ENCODE peak calls at places on chromosomes 13 and 19, in six cellular contexts. U is HT1080, S is anterior cingulate cortex, L is lower leg skin, A is midbrain, V is GM04503. X is an unnamed sample.

GRCh38 chr13:24458736-24459135 is 53.8 kb downstream of the PARP4 start:
- DNase-seq in L (no peak), A (no peak), U (no peak), V (no peak), S (no peak), X (no peak)

GRCh38 chr13:101492251-101492910 is 39.9 kb downstream of the ITGBL1 start:
- DNase-seq in U (no peak), L (no peak), A (no peak), S (no peak), V (no peak), X (no peak)

GRCh38 chr13:46679369-46680180 is 117.4 kb downstream of the ESD start:
- DNase-seq in A (no peak), U (peak), L (no peak), S (no peak), V (peak), X (no peak)

GRCh38 chr13:78609464-78610205 is 6.3 kb upstream of the POU4F1 start:
- DNase-seq in A (no peak), U (no peak), S (no peak), V (no peak), L (no peak), X (no peak)

GRCh38 chr13:20824762-20825161 is 51.0 kb upstream of the EEF1AKMT1 start:
- DNase-seq in S (no peak), A (no peak), L (no peak), U (no peak), V (peak), X (no peak)

GRCh38 chr19:11246941-11247340 is 7.5 kb downstream of the ANGPTL8 start:
- DNase-seq in A (no peak), L (no peak), U (no peak), S (no peak), V (no peak), X (no peak)

GRCh38 chr13:113628291-113629270 is 29.4 kb downstream of the ATP4B start:
- DNase-seq in L (no peak), V (no peak), S (no peak), U (no peak), A (no peak), X (no peak)

GRCh38 chr19:51689751-51690358 is 3.3 kb upstream of the SPACA6 start:
- DNase-seq in A (peak), V (no peak), U (no peak), S (peak), L (peak), X (no peak)

GRCh38 chr13:94713556-94714182 is 1.3 kb upstream of the SOX21 start:
- DNase-seq in L (no peak), S (no peak), A (peak), U (no peak), V (no peak), X (no peak)

GRCh38 chr19:55703790-55704215 is 28.8 kb downstream of the EPN1 start:
- DNase-seq in L (peak), S (peak), V (no peak), A (peak), U (no peak), X (no peak)

GRCh38 chr19:15250635-15250993 is 18.4 kb upstream of the EPHX3 start:
- DNase-seq in U (no peak), S (no peak), L (no peak), A (no peak), V (no peak), X (no peak)

GRCh38 chr13:76832258-76832988 is 53.8 kb downstream of the KCTD12 start:
- DNase-seq in U (no peak), L (no peak), V (no peak), S (no peak), A (no peak), X (no peak)

GRCh38 chr19:2653717-2654584 is 48.5 kb downstream of the GNG7 start:
- DNase-seq in V (no peak), A (no peak), L (no peak), U (no peak), S (peak), X (no peak)

GRCh38 chr13:94169783-94170513 is 309.5 kb downstream of the DCT start:
- DNase-seq in S (peak), A (peak), U (no peak), L (no peak), V (no peak), X (no peak)